ENCODE peak calls at places on chromosomes 16 and 17, in nine cellular contexts. E, H, Q, L, K, V, J, R and N are unnamed samples.

GRCh38 chr16:86303787-86304685 is 206.3 kb upstream of the FOXF1 start:
- DNase-seq in V (no peak), Q (no peak), E (no peak), L (no peak), K (no peak), R (no peak), J (no peak), H (no peak), N (no peak)

GRCh38 chr16:81889896-81890634 is 111.0 kb downstream of the PLCG2 start:
- DNase-seq in R (no peak), K (peak; percentile 66), L (peak; percentile 69), E (peak; percentile 68), Q (peak; percentile 66), H (peak; percentile 56), J (peak; percentile 74), V (peak; percentile 67), N (peak; percentile 62)

GRCh38 chr17:82216301-82217119 is 3.9 kb upstream of the CCDC57 start:
- DNase-seq in V (peak; percentile 76), K (peak; percentile 96), R (no peak), H (no peak), L (peak; percentile 86), E (no peak), Q (peak; percentile 89), J (no peak), N (peak; percentile 95)

GRCh38 chr17:40287159-40287493 is 553 bp upstream of the CDC6 start:
- DNase-seq in V (no peak), E (no peak), R (no peak), Q (no peak), J (no peak), K (no peak), H (no peak), L (no peak), N (no peak)

GRCh38 chr16:8885674-8886592 is 3.8 kb downstream of the LITAFD start:
- DNase-seq in J (no peak), K (no peak), H (peak; percentile 31), L (peak; percentile 56), E (no peak), V (no peak), Q (no peak), R (no peak), N (peak; percentile 80)

GRCh38 chr17:18002171-18002570 is 29.5 kb downstream of the DRC3 start:
- DNase-seq in J (no peak), K (peak; percentile 53), Q (no peak), E (no peak), H (no peak), L (no peak), V (no peak), R (no peak), N (no peak)

GRCh38 chr17:79942591-79943353 is 92.9 kb downstream of the TBC1D16 start:
- DNase-seq in Q (no peak), L (no peak), H (no peak), V (peak; percentile 34), K (no peak), E (peak; percentile 91), J (no peak), R (no peak), N (peak; percentile 65)

GRCh38 chr16:89037261-89038152 is 56.1 kb upstream of the ACSF3 start:
- DNase-seq in K (peak; percentile 16), V (no peak), Q (no peak), H (no peak), E (peak; percentile 7), J (peak; percentile 33), L (peak; percentile 10), R (no peak), N (peak; percentile 27)

GRCh38 chr17:58391302-58391984 is 25.9 kb downstream of the RNF43 start:
- DNase-seq in Q (peak; percentile 97), K (no peak), V (no peak), R (no peak), E (peak; percentile 25), L (no peak), H (peak; percentile 91), J (peak; percentile 67), N (peak; percentile 60)

GRCh38 chr16:16797239-16797638 is 418.3 kb downstream of the NPIPA7 start:
- DNase-seq in Q (no peak), K (no peak), R (no peak), H (no peak), J (no peak), V (no peak), L (no peak), E (no peak), N (no peak)

GRCh38 chr16:27436921-27437650 is 35.1 kb downstream of the IL21R start:
- DNase-seq in J (no peak), H (no peak), R (no peak), L (no peak), V (no peak), Q (peak; percentile 24), E (no peak), K (no peak), N (no peak)

GRCh38 chr16:3019594-3020246 is 448 bp upstream of the TNFRSF12A start:
- DNase-seq in J (no peak), E (no peak), H (no peak), R (no peak), V (no peak), K (no peak), L (no peak), Q (no peak), N (no peak)

GRCh38 chr16:84308120-84308519 is 13.4 kb downstream of the WFDC1 start:
- DNase-seq in V (peak; percentile 23), K (peak; percentile 39), L (peak; percentile 25), R (no peak), Q (peak; percentile 32), H (no peak), J (peak; percentile 64), E (no peak), N (no peak)

GRCh38 chr16:22318690-22319358 is 21.6 kb downstream of the POLR3E start:
- DNase-seq in V (peak; percentile 73), L (peak; percentile 36), K (peak; percentile 40), R (no peak), H (no peak), J (peak; percentile 62), Q (peak; percentile 43), E (no peak), N (peak; percentile 33)

GRCh38 chr16:56532714-56533113 is 12.9 kb upstream of the BBS2 start:
- DNase-seq in L (no peak), Q (no peak), R (no peak), K (no peak), V (no peak), J (no peak), H (no peak), E (no peak), N (no peak)

GRCh38 chr16:85306071-85306792 is 194.0 kb upstream of the CIBAR2 start:
- DNase-seq in Q (peak; percentile 93), K (peak; percentile 82), J (no peak), E (peak; percentile 70), V (peak; percentile 88), L (peak; percentile 82), R (no peak), H (no peak), N (peak; percentile 76)

GRCh38 chr16:68377667-68378420 is 67.0 kb downstream of the PRMT7 start:
- DNase-seq in Q (peak; percentile 34), V (no peak), E (peak; percentile 90), K (no peak), R (peak; percentile 61), L (no peak), J (no peak), H (no peak), N (no peak)

GRCh38 chr17:64657610-64658125 is 4.4 kb downstream of the SMURF2 start:
- DNase-seq in R (no peak), K (no peak), E (no peak), H (no peak), J (no peak), V (no peak), Q (no peak), L (no peak), N (no peak)

GRCh38 chr16:19923396-19923795 is 38.7 kb upstream of the GPRC5B start:
- DNase-seq in H (no peak), J (no peak), L (no peak), E (no peak), V (no peak), K (no peak), Q (no peak), R (no peak), N (no peak)

GRCh38 chr17:19678581-19679418 is 30.2 kb downstream of the ALDH3A2 start:
- DNase-seq in E (no peak), L (no peak), Q (no peak), J (no peak), V (no peak), K (no peak), R (no peak), H (no peak), N (no peak)